ENCODE peak calls at places on chromosomes 6 and 20, in ten cellular contexts. F, Y, R, J, S, K, P, W, U and E are unnamed samples.

GRCh38 chr20:21514553-21515251 is 838 bp upstream of the NKX2-2 start:
- DNase-seq in K (no peak), J (no peak), P (peak), U (no peak), Y (no peak), R (peak), S (no peak), F (no peak), W (peak), E (no peak)

GRCh38 chr6:83696674-83697073 is 12.2 kb downstream of the SNAP91 start:
- DNase-seq in K (peak), F (no peak), S (no peak), U (no peak), W (no peak), Y (no peak), R (no peak), J (no peak), P (no peak), E (no peak)

GRCh38 chr20:58037631-58038030 is 190.8 kb downstream of the ANKRD60 start:
- DNase-seq in S (no peak), Y (no peak), U (no peak), W (no peak), R (no peak), P (no peak), J (no peak), K (no peak), F (no peak), E (no peak)

GRCh38 chr6:27562027-27562410 is 89.1 kb upstream of the ZNF184 start:
- DNase-seq in J (no peak), S (no peak), F (no peak), W (peak), Y (no peak), K (no peak), P (no peak), U (no peak), R (peak), E (no peak)

GRCh38 chr6:158021814-158022748 is 40.4 kb downstream of the SYNJ2 start:
- DNase-seq in U (no peak), W (no peak), K (no peak), P (no peak), J (no peak), F (no peak), R (no peak), S (no peak), Y (no peak), E (no peak)

GRCh38 chr20:45010399-45010828 is 44.1 kb downstream of the STK4 start:
- DNase-seq in P (no peak), S (no peak), Y (no peak), U (no peak), R (no peak), W (no peak), K (peak), F (no peak), J (no peak), E (no peak)

GRCh38 chr6:109260701-109261100 is 121.6 kb downstream of the CD164 start:
- DNase-seq in Y (no peak), K (no peak), J (no peak), U (no peak), F (no peak), S (no peak), R (no peak), P (no peak), W (no peak), E (no peak)

GRCh38 chr6:39302011-39302410 is 12.2 kb downstream of the KCNK17 start:
- DNase-seq in P (no peak), R (no peak), J (no peak), K (no peak), W (no peak), F (no peak), U (no peak), Y (no peak), S (no peak), E (no peak)

GRCh38 chr6:64691069-64691468 is 1016.0 kb downstream of the EYS start:
- DNase-seq in F (no peak), K (no peak), W (no peak), Y (no peak), P (no peak), R (no peak), U (no peak), J (no peak), S (no peak), E (no peak)

GRCh38 chr6:169643521-169643920 is 58.3 kb downstream of the WDR27 start:
- DNase-seq in R (no peak), U (no peak), K (no peak), W (no peak), P (no peak), F (no peak), J (no peak), S (no peak), Y (no peak), E (no peak)

GRCh38 chr20:15708984-15709598 is 864.2 kb downstream of the KIF16B start:
- DNase-seq in K (peak), P (peak), J (no peak), S (peak), W (peak), F (peak), U (peak), R (peak), Y (peak), E (peak)

GRCh38 chr6:23280445-23280844 is 711.1 kb downstream of the HDGFL1 start:
- DNase-seq in Y (no peak), R (peak), P (no peak), U (no peak), F (no peak), S (no peak), W (peak), K (peak), J (no peak), E (no peak)

GRCh38 chr6:95240514-95240913 is 336.8 kb upstream of the MANEA start:
- DNase-seq in K (no peak), Y (no peak), P (no peak), R (no peak), U (no peak), J (no peak), W (peak), S (no peak), F (no peak), E (no peak)